ENCODE peak calls at places on chromosome 19, in nine cellular contexts. S is naive thymus-derived CD8-positive, alpha-beta T cell; X is astrocyte of the cerebellum; P is PC-9; H is putamen; E is fibroblast of lung; C is NCI-H1092; L is occipital lobe; U is cardiac fibroblast. T is an unnamed sample.

GRCh38 chr19:17654993-17655392 is 33.2 kb downstream of the UNC13A start:
- DNase-seq in S (no peak), X (no peak), P (peak), H (no peak), E (no peak), C (no peak), L (no peak), U (no peak), T (peak)

GRCh38 chr19:42397315-42398166 is 7.4 kb upstream of the CNFN start:
- DNase-seq in S (no peak), X (no peak), P (no peak), H (no peak), E (no peak), C (no peak), L (no peak), U (no peak), T (no peak)

GRCh38 chr19:4297901-4298771 is 4.1 kb downstream of the TMIGD2 start:
- DNase-seq in S (no peak), X (no peak), P (no peak), H (no peak), E (peak), C (no peak), L (no peak), U (no peak), T (no peak)

GRCh38 chr19:18868380-18869230 is 27.4 kb downstream of the CERS1 start:
- DNase-seq in S (no peak), X (no peak), P (no peak), H (no peak), E (no peak), C (no peak), L (no peak), U (no peak), T (no peak)

GRCh38 chr19:6032827-6033226 is 54.9 kb upstream of the RANBP3 start:
- DNase-seq in S (no peak), X (no peak), P (no peak), H (no peak), E (no peak), C (no peak), L (no peak), U (no peak), T (no peak)

GRCh38 chr19:12786149-12786870 is 5.0 kb upstream of the JUNB start:
- DNase-seq in S (no peak), X (no peak), P (peak), H (no peak), E (no peak), C (no peak), L (peak), U (no peak), T (no peak)

GRCh38 chr19:54204767-54205468 is 4.3 kb downstream of the RPS9 start:
- DNase-seq in S (no peak), X (no peak), P (no peak), H (no peak), E (no peak), C (no peak), L (no peak), U (no peak), T (no peak)

GRCh38 chr19:861756-862528 is 2.5 kb downstream of the CFD start:
- DNase-seq in S (peak), X (no peak), P (no peak), H (no peak), E (no peak), C (no peak), L (no peak), U (peak), T (peak)

GRCh38 chr19:56597696-56598095 is 2.6 kb downstream of the ZNF71 start:
- DNase-seq in S (no peak), X (no peak), P (no peak), H (no peak), E (peak), C (no peak), L (no peak), U (peak), T (no peak)

T was measured in NCI-H774.